ENCODE peak calls at places on chromosomes 2 and 18, in eight cellular contexts. Y is left ventricle myocardium superior; V is B cell; H is activated CD8-positive, alpha-beta T cell treated with anti-CD3 and anti-CD28 coated beads for 36 hours; Z is K562; N is Right ventricle myocardium superior; O is left cardiac atrium; E is upper lobe of right lung. I is an unnamed sample.

GRCh38 chr2:181368036-181368435 is 89.2 kb upstream of the ITGA4 start:
- ATAC-seq in O (no peak), Z (no peak), H (no peak), E (no peak), N (no peak), V (no peak), Y (no peak), I (no peak)

GRCh38 chr2:38092196-38092902 is 16.4 kb upstream of the CYP1B1 start:
- ATAC-seq in V (no peak), O (peak; percentile 83), N (peak; percentile 88), H (no peak), Y (peak; percentile 86), Z (no peak), E (peak; percentile 63), I (peak; percentile 90)

GRCh38 chr2:182866461-182867369 is at the start of gene FRZB:
- ATAC-seq in O (peak; percentile 87), V (no peak), H (peak; percentile 24), Y (peak; percentile 92), E (peak; percentile 74), Z (peak; percentile 55), N (peak; percentile 86), I (peak; percentile 84)

GRCh38 chr18:46416706-46417638 is 240.0 kb downstream of the LOXHD1 start:
- ATAC-seq in Y (no peak), H (peak; percentile 88), N (no peak), O (no peak), E (no peak), Z (peak; percentile 97), V (no peak), I (no peak)

GRCh38 chr2:152189622-152190495 is 14.3 kb upstream of the STAM2 start:
- ATAC-seq in V (peak; percentile 60), E (peak; percentile 92), N (peak; percentile 92), H (peak; percentile 62), Z (peak; percentile 95), O (peak; percentile 93), Y (peak; percentile 77), I (peak; percentile 68)

GRCh38 chr2:238270606-238271005 is 17.8 kb downstream of the PER2 start:
- ATAC-seq in Z (no peak), N (no peak), H (no peak), E (no peak), O (no peak), V (no peak), Y (no peak), I (no peak)

GRCh38 chr18:35597758-35598157 is 16.2 kb downstream of the GALNT1 start:
- ATAC-seq in N (no peak), E (no peak), Y (no peak), H (no peak), O (no peak), Z (no peak), V (no peak), I (no peak)

GRCh38 chr2:8264981-8265380 is 416.9 kb upstream of the ID2 start:
- ATAC-seq in Y (no peak), O (no peak), E (no peak), Z (no peak), H (no peak), V (no peak), N (no peak), I (no peak)

GRCh38 chr2:218859994-218860831 is 608 bp downstream of the WNT6 start:
- ATAC-seq in Z (no peak), O (no peak), E (no peak), N (no peak), V (no peak), H (no peak), Y (no peak), I (peak; percentile 15)

GRCh38 chr2:62196278-62196901 is 475 bp downstream of the B3GNT2 start:
- ATAC-seq in Z (peak; percentile 69), E (peak; percentile 70), H (peak; percentile 32), Y (peak; percentile 66), O (peak; percentile 62), N (peak; percentile 58), V (peak; percentile 37), I (peak; percentile 71)

GRCh38 chr2:61327173-61327572 is 143.7 kb downstream of the USP34 start:
- ATAC-seq in N (no peak), E (no peak), H (peak; percentile 58), V (no peak), O (no peak), Z (no peak), Y (no peak), I (no peak)

GRCh38 chr18:70499218-70499691 is 210.4 kb downstream of the SOCS6 start:
- ATAC-seq in N (no peak), V (peak; percentile 53), Y (no peak), H (peak; percentile 37), Z (peak; percentile 75), E (peak; percentile 38), O (no peak), I (no peak)

GRCh38 chr2:134421556-134422328 is 167.9 kb downstream of the MGAT5 start:
- ATAC-seq in Z (no peak), N (peak; percentile 61), V (no peak), O (peak; percentile 54), Y (peak; percentile 74), H (no peak), E (no peak), I (no peak)

GRCh38 chr2:203562283-203562682 is 27.2 kb upstream of the RAPH1 start:
- ATAC-seq in H (no peak), Z (no peak), E (peak; percentile 62), O (peak; percentile 76), Y (peak; percentile 94), N (peak; percentile 93), V (no peak), I (peak; percentile 46)

GRCh38 chr2:52959801-52960200 is 807.8 kb upstream of the CHAC2 start:
- ATAC-seq in H (no peak), Y (no peak), V (no peak), E (no peak), N (no peak), Z (no peak), O (no peak), I (no peak)

GRCh38 chr2:219576505-219577388 is 4.6 kb downstream of the INHA start:
- ATAC-seq in V (no peak), Y (peak; percentile 28), Z (peak; percentile 54), N (no peak), E (no peak), O (no peak), H (no peak), I (no peak)

GRCh38 chr2:83017366-83018090 is 1441.6 kb downstream of the SUCLG1 start:
- ATAC-seq in Y (no peak), E (no peak), V (no peak), H (no peak), N (no peak), O (no peak), Z (no peak), I (no peak)

GRCh38 chr2:148814853-148815419 is 60.1 kb upstream of the KIF5C start:
- ATAC-seq in O (no peak), N (peak; percentile 27), H (no peak), V (no peak), Y (no peak), Z (no peak), E (no peak), I (no peak)

GRCh38 chr2:36792947-36793346 is 96.4 kb downstream of the VIT start:
- ATAC-seq in N (no peak), Y (no peak), Z (no peak), H (no peak), V (no peak), O (no peak), E (no peak), I (no peak)

GRCh38 chr2:234047361-234047760 is 3.1 kb upstream of the SPP2 start:
- ATAC-seq in O (no peak), N (no peak), Y (no peak), V (no peak), H (no peak), Z (no peak), E (no peak), I (no peak)

GRCh38 chr18:51120809-51121596 is 76.5 kb downstream of the MEX3C start:
- ATAC-seq in N (no peak), V (no peak), H (no peak), Y (no peak), Z (no peak), O (no peak), E (peak; percentile 17), I (no peak)

GRCh38 chr18:62510744-62511143 is 12.1 kb upstream of the ZCCHC2 start:
- ATAC-seq in H (no peak), O (no peak), N (no peak), Z (no peak), V (no peak), E (peak; percentile 65), Y (no peak), I (no peak)

GRCh38 chr2:164014068-164014577 is 278.3 kb upstream of the FIGN start:
- ATAC-seq in H (no peak), V (no peak), Z (no peak), Y (peak; percentile 91), O (peak; percentile 87), N (peak; percentile 92), E (no peak), I (peak; percentile 73)

GRCh38 chr18:33210575-33211189 is 229.8 kb downstream of the CCDC178 start:
- ATAC-seq in Z (no peak), H (no peak), Y (no peak), V (no peak), N (no peak), E (no peak), O (no peak), I (no peak)

GRCh38 chr2:675982-676646 is 1.1 kb downstream of the TMEM18 start:
- ATAC-seq in N (peak; percentile 7), V (peak; percentile 5), Z (peak; percentile 71), E (no peak), O (peak; percentile 6), Y (peak; percentile 11), H (peak; percentile 52), I (no peak)

GRCh38 chr2:174493549-174494331 is 6.9 kb upstream of the GPR155 start:
- ATAC-seq in E (no peak), O (no peak), N (no peak), H (peak; percentile 22), Z (no peak), Y (no peak), V (peak; percentile 29), I (no peak)

GRCh38 chr2:37711831-37712230 is 40.4 kb upstream of the CDC42EP3 start:
- ATAC-seq in E (no peak), Z (no peak), V (no peak), O (no peak), H (no peak), N (no peak), Y (no peak), I (no peak)

GRCh38 chr2:47300609-47301276 is 102.2 kb upstream of the MSH2 start:
- ATAC-seq in E (peak; percentile 89), V (peak; percentile 91), Y (peak; percentile 50), Z (peak; percentile 57), N (peak; percentile 68), H (no peak), O (no peak), I (no peak)

GRCh38 chr2:231660860-231661259 is 47.5 kb upstream of the PTMA start:
- ATAC-seq in Y (no peak), Z (no peak), H (no peak), E (no peak), O (no peak), N (no peak), V (no peak), I (no peak)

GRCh38 chr2:54631755-54632154 is 91.7 kb upstream of the EML6 start:
- ATAC-seq in V (no peak), H (no peak), Z (no peak), N (no peak), O (no peak), Y (no peak), E (no peak), I (no peak)

GRCh38 chr2:212953170-212953920 is 198.1 kb downstream of the IKZF2 start:
- ATAC-seq in H (peak; percentile 75), O (no peak), Z (no peak), N (no peak), E (no peak), Y (no peak), V (no peak), I (no peak)

GRCh38 chr2:69131983-69132675 is 119.2 kb downstream of the ANTXR1 start:
- ATAC-seq in V (no peak), Z (no peak), E (no peak), Y (peak; percentile 24), N (peak; percentile 34), H (no peak), O (no peak), I (no peak)

GRCh38 chr2:191617589-191617988 is 60.3 kb upstream of the NABP1 start:
- ATAC-seq in V (peak; percentile 95), Y (no peak), O (no peak), N (no peak), Z (no peak), E (peak; percentile 31), H (peak; percentile 85), I (no peak)

GRCh38 chr2:64019975-64020281 is 700 bp upstream of the VPS54 start:
- ATAC-seq in V (no peak), O (no peak), Y (no peak), N (no peak), Z (no peak), E (no peak), H (peak; percentile 5), I (no peak)

I was measured in gastroesophageal sphincter.